ENCODE peak calls at places on chromosomes 5 and 9, in five cellular contexts. G is mucosa of descending colon; A is frontal cortex; Y is CD4-positive, alpha-beta T cell; P is stimulated activated CD8-positive, alpha-beta memory T cell treated with anti-CD3 and anti-CD28 coated beads, Interleukin-7, amount 100 ng/mL, for 24 hours. W is an unnamed sample.

GRCh38 chr5:115151208-115151805 is 18.4 kb downstream of the TRIM36 start:
- DNase-seq in Y (no peak), A (no peak), G (no peak), P (no peak), W (no peak)

GRCh38 chr9:95725045-95725444 is 150.4 kb upstream of the ERCC6L2 start:
- DNase-seq in Y (no peak), P (no peak), G (no peak), A (no peak), W (no peak)

GRCh38 chr5:74767579-74767913 is 497 bp downstream of the NSA2 start:
- DNase-seq in P (no peak), Y (no peak), A (peak), G (no peak), W (no peak)

GRCh38 chr5:96300986-96301385 is 132.1 kb downstream of the PCSK1 start:
- DNase-seq in P (no peak), G (no peak), Y (no peak), A (no peak), W (no peak)

GRCh38 chr5:9715891-9716335 is 85.8 kb upstream of the TAS2R1 start:
- DNase-seq in P (no peak), G (no peak), Y (no peak), A (no peak), W (no peak)

GRCh38 chr5:37735649-37736347 is 104.0 kb downstream of the GDNF start:
- DNase-seq in G (no peak), A (no peak), P (no peak), Y (no peak), W (no peak)

GRCh38 chr5:116502616-116503015 is 72.0 kb downstream of the SEMA6A start:
- DNase-seq in Y (no peak), G (no peak), A (no peak), P (no peak), W (no peak)

GRCh38 chr9:33458444-33458843 is 11.1 kb upstream of the AQP3 start:
- DNase-seq in Y (peak), G (no peak), A (no peak), P (no peak), W (no peak)

GRCh38 chr5:127311349-127311748 is 20.8 kb downstream of the MEGF10 start:
- DNase-seq in G (no peak), A (no peak), P (no peak), Y (no peak), W (no peak)

GRCh38 chr9:96242829-96243228 is 59.1 kb downstream of the HSD17B3 start:
- DNase-seq in P (no peak), A (no peak), Y (no peak), G (no peak), W (no peak)

GRCh38 chr9:101028346-101029299 is at the start of gene PLPPR1:
- DNase-seq in G (peak), A (peak), P (no peak), Y (no peak), W (peak)

GRCh38 chr5:125823572-125823971 is 599.6 kb upstream of the GRAMD2B start:
- DNase-seq in A (no peak), Y (no peak), P (no peak), G (no peak), W (no peak)

GRCh38 chr9:92790542-92791527 is 26.2 kb upstream of the BICD2 start:
- DNase-seq in P (peak), A (peak), Y (peak), G (peak), W (peak)

GRCh38 chr9:21993893-21994525 is at the start of gene CDKN2A:
- DNase-seq in G (peak), Y (peak), A (no peak), P (no peak), W (no peak)

GRCh38 chr9:136400038-136400834 is at the start of gene SNAPC4:
- DNase-seq in Y (peak), G (peak), A (peak), P (peak), W (peak)

W was measured in D721Med.